ENCODE peak calls at places on chromosomes 12 and 14, in six cellular contexts. One of them, this sample, is unnamed.
A peak's percentile ranks its signal among the peaks of the same experiment; 100 is the strongest.

GRCh38 chr12:127539499-127539898 is 727.5 kb upstream of the TMEM132C start:
- DNase-seq in K562: no peak
- DNase-seq in HepG2: no peak
- DNase-seq in breast epithelium: no peak
- DNase-seq in prostate gland: no peak
- DNase-seq in suprapubic skin: no peak
- DNase-seq in this sample: no peak

GRCh38 chr12:96698965-96699364 is 208.1 kb upstream of the NEDD1 start:
- DNase-seq in HepG2: no peak
- DNase-seq in suprapubic skin: no peak
- DNase-seq in K562: no peak
- DNase-seq in prostate gland: no peak
- DNase-seq in breast epithelium: no peak
- DNase-seq in this sample: no peak

GRCh38 chr14:50635136-50635535 is 33.0 kb downstream of the SAV1 start:
- DNase-seq in K562: no peak
- DNase-seq in HepG2: no peak
- DNase-seq in breast epithelium: no peak
- DNase-seq in suprapubic skin: no peak
- DNase-seq in prostate gland: no peak
- DNase-seq in this sample: no peak

GRCh38 chr12:29744365-29744764 is 39.4 kb downstream of the TMTC1 start:
- DNase-seq in suprapubic skin: no peak
- DNase-seq in breast epithelium: no peak
- DNase-seq in prostate gland: no peak
- DNase-seq in HepG2: no peak
- DNase-seq in K562: no peak
- DNase-seq in this sample: no peak

GRCh38 chr14:98692832-98693231 is 579.2 kb downstream of the BCL11B start:
- DNase-seq in breast epithelium: no peak
- DNase-seq in K562: no peak
- DNase-seq in suprapubic skin: no peak
- DNase-seq in prostate gland: no peak
- DNase-seq in HepG2: no peak
- DNase-seq in this sample: no peak

GRCh38 chr14:96094656-96095055 is 55.5 kb downstream of the C14orf132 start:
- DNase-seq in prostate gland: no peak
- DNase-seq in breast epithelium: peak; percentile 14
- DNase-seq in suprapubic skin: no peak
- DNase-seq in HepG2: no peak
- DNase-seq in K562: no peak
- DNase-seq in this sample: no peak

GRCh38 chr12:7694556-7694955 is 1.0 kb downstream of the GDF3 start:
- DNase-seq in HepG2: no peak
- DNase-seq in prostate gland: no peak
- DNase-seq in breast epithelium: no peak
- DNase-seq in suprapubic skin: no peak
- DNase-seq in K562: no peak
- DNase-seq in this sample: no peak

GRCh38 chr12:105931104-105931503 is 207.7 kb downstream of the NUAK1 start:
- DNase-seq in HepG2: no peak
- DNase-seq in prostate gland: no peak
- DNase-seq in suprapubic skin: no peak
- DNase-seq in K562: no peak
- DNase-seq in breast epithelium: no peak
- DNase-seq in this sample: no peak

GRCh38 chr12:1517007-1517406 is 77.4 kb downstream of the FBXL14 start:
- DNase-seq in suprapubic skin: no peak
- DNase-seq in prostate gland: no peak
- DNase-seq in K562: no peak
- DNase-seq in HepG2: peak; percentile 10
- DNase-seq in breast epithelium: no peak
- DNase-seq in this sample: no peak

GRCh38 chr12:28795306-28795705 is 353.8 kb upstream of the FAR2 start:
- DNase-seq in suprapubic skin: no peak
- DNase-seq in prostate gland: no peak
- DNase-seq in K562: no peak
- DNase-seq in HepG2: no peak
- DNase-seq in breast epithelium: no peak
- DNase-seq in this sample: no peak

GRCh38 chr12:122853582-122854245 is 18.5 kb downstream of the HIP1R start:
- DNase-seq in breast epithelium: no peak
- DNase-seq in suprapubic skin: no peak
- DNase-seq in prostate gland: no peak
- DNase-seq in K562: no peak
- DNase-seq in HepG2: no peak
- DNase-seq in this sample: no peak

GRCh38 chr12:25965682-25966081 is 7.2 kb downstream of the RASSF8 start:
- DNase-seq in HepG2: no peak
- DNase-seq in prostate gland: no peak
- DNase-seq in suprapubic skin: no peak
- DNase-seq in breast epithelium: no peak
- DNase-seq in K562: no peak
- DNase-seq in this sample: no peak

GRCh38 chr14:95263527-95264231 is 56.0 kb downstream of the CLMN start:
- DNase-seq in breast epithelium: no peak
- DNase-seq in suprapubic skin: no peak
- DNase-seq in HepG2: no peak
- DNase-seq in K562: no peak
- DNase-seq in prostate gland: no peak
- DNase-seq in this sample: no peak

GRCh38 chr14:100688598-100689499 is 37.8 kb upstream of the DLK1 start:
- DNase-seq in HepG2: no peak
- DNase-seq in breast epithelium: no peak
- DNase-seq in K562: no peak
- DNase-seq in prostate gland: no peak
- DNase-seq in suprapubic skin: no peak
- DNase-seq in this sample: no peak

GRCh38 chr14:103846569-103847438 is 571 bp downstream of the PPP1R13B start:
- DNase-seq in K562: peak; percentile 43
- DNase-seq in prostate gland: no peak
- DNase-seq in HepG2: no peak
- DNase-seq in breast epithelium: no peak
- DNase-seq in suprapubic skin: peak; percentile 71
- DNase-seq in this sample: no peak

GRCh38 chr12:78698747-78699146 is 165.8 kb upstream of the SYT1 start:
- DNase-seq in suprapubic skin: no peak
- DNase-seq in HepG2: no peak
- DNase-seq in breast epithelium: no peak
- DNase-seq in K562: no peak
- DNase-seq in prostate gland: no peak
- DNase-seq in this sample: no peak

GRCh38 chr12:124440841-124441381 is 126.5 kb downstream of the NCOR2 start:
- DNase-seq in HepG2: no peak
- DNase-seq in K562: no peak
- DNase-seq in prostate gland: peak; percentile 54
- DNase-seq in breast epithelium: no peak
- DNase-seq in suprapubic skin: no peak
- DNase-seq in this sample: no peak

GRCh38 chr12:1131811-1132224 is 140.8 kb downstream of the ERC1 start:
- DNase-seq in HepG2: no peak
- DNase-seq in K562: no peak
- DNase-seq in prostate gland: peak; percentile 81
- DNase-seq in breast epithelium: peak; percentile 56
- DNase-seq in suprapubic skin: no peak
- DNase-seq in this sample: no peak

GRCh38 chr14:102075155-102075554 is 11.7 kb downstream of the HSP90AA1 start:
- DNase-seq in prostate gland: no peak
- DNase-seq in breast epithelium: no peak
- DNase-seq in HepG2: no peak
- DNase-seq in K562: no peak
- DNase-seq in suprapubic skin: no peak
- DNase-seq in this sample: no peak

GRCh38 chr12:26524862-26525465 is 308.0 kb downstream of the ITPR2 start:
- DNase-seq in prostate gland: no peak
- DNase-seq in K562: peak; percentile 28
- DNase-seq in breast epithelium: no peak
- DNase-seq in HepG2: no peak
- DNase-seq in suprapubic skin: no peak
- DNase-seq in this sample: no peak

GRCh38 chr12:6914246-6914947 is at the start of gene ENO2:
- DNase-seq in prostate gland: peak; percentile 60
- DNase-seq in HepG2: peak; percentile 44
- DNase-seq in suprapubic skin: peak; percentile 89
- DNase-seq in breast epithelium: no peak
- DNase-seq in K562: peak; percentile 44
- DNase-seq in this sample: no peak

GRCh38 chr12:1313906-1314305 is 280.5 kb downstream of the FBXL14 start:
- DNase-seq in breast epithelium: no peak
- DNase-seq in K562: no peak
- DNase-seq in prostate gland: no peak
- DNase-seq in HepG2: no peak
- DNase-seq in suprapubic skin: no peak
- DNase-seq in this sample: no peak

GRCh38 chr14:97796511-97796910 is 999.3 kb downstream of the VRK1 start:
- DNase-seq in K562: no peak
- DNase-seq in suprapubic skin: no peak
- DNase-seq in prostate gland: no peak
- DNase-seq in breast epithelium: no peak
- DNase-seq in HepG2: no peak
- DNase-seq in this sample: no peak

GRCh38 chr14:56268039-56268438 is 149.8 kb downstream of the PELI2 start:
- DNase-seq in K562: no peak
- DNase-seq in HepG2: no peak
- DNase-seq in breast epithelium: no peak
- DNase-seq in suprapubic skin: no peak
- DNase-seq in prostate gland: no peak
- DNase-seq in this sample: no peak

GRCh38 chr12:108825205-108825950 is 32.0 kb downstream of the SSH1 start:
- DNase-seq in breast epithelium: no peak
- DNase-seq in K562: no peak
- DNase-seq in suprapubic skin: no peak
- DNase-seq in HepG2: no peak
- DNase-seq in prostate gland: no peak
- DNase-seq in this sample: no peak

GRCh38 chr12:105162174-105162573 is 54.6 kb downstream of the WASHC4 start:
- DNase-seq in K562: no peak
- DNase-seq in breast epithelium: no peak
- DNase-seq in suprapubic skin: no peak
- DNase-seq in prostate gland: no peak
- DNase-seq in HepG2: no peak
- DNase-seq in this sample: no peak

DNA sequence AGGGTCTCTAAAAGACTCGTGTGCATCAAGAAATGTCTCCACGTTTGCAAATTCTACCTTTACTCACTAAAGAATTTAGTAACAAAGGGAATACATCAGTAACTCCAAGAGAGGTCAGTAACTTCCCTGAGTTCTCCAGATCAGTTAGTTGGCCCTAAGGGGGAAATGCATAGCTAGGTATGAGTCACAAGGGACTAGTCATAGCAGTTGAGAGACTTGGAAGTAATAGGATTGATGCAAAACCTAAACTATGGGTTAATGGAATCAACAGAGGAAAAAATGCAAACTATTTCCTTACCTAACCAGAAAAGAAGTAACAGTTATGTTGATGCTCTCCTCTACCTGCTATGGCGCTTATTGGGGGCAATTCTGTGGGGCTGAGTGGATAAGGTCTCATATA is 148.8 kb upstream of the GARIN6 start:
- DNase-seq in prostate gland: no peak
- DNase-seq in suprapubic skin: no peak
- DNase-seq in breast epithelium: no peak
- DNase-seq in HepG2: no peak
- DNase-seq in K562: no peak
- DNase-seq in this sample: no peak
- TF ChIP-seq POLR2AphosphoS5 in prostate gland: no peak
- TF ChIP-seq POLR2AphosphoS5 in suprapubic skin: no peak
- TF ChIP-seq POLR2AphosphoS5 in breast epithelium: no peak
- TF ChIP-seq POLR2AphosphoS5 in HepG2: no peak
- TF ChIP-seq POLR2AphosphoS5 in K562: no peak
- TF ChIP-seq POLR2AphosphoS5 in this sample: no peak

GRCh38 chr12:18946106-18946505 is 183.4 kb upstream of the PLEKHA5 start:
- DNase-seq in K562: no peak
- DNase-seq in prostate gland: no peak
- DNase-seq in suprapubic skin: no peak
- DNase-seq in HepG2: no peak
- DNase-seq in breast epithelium: no peak
- DNase-seq in this sample: no peak
- TF ChIP-seq POLR2AphosphoS5 in K562: no peak
- TF ChIP-seq POLR2AphosphoS5 in prostate gland: no peak
- TF ChIP-seq POLR2AphosphoS5 in suprapubic skin: no peak
- TF ChIP-seq POLR2AphosphoS5 in HepG2: no peak
- TF ChIP-seq POLR2AphosphoS5 in breast epithelium: no peak
- TF ChIP-seq POLR2AphosphoS5 in this sample: no peak

DNA sequence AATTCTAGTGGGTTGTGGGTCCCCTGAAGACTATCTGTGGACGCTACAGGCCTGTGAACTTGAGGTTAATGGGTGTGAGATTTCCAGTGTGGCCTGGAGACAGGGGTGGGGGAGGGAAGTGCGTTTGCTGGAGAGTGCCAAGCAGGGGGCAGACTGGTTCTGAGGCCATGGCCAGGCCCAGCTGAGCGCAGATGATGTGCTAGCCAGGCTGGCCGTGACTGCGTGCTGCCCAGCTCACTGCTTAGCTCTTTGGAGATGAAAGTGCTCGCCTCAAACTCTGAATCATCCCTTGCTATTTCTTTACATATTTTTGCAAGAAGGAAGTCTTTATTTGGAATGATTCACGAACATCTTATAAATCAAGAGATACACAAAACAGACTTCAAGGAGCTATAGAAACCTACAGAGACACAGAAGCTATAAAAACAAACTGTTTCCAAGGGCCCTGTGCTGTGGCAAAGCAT is 75.3 kb upstream of the PLEKHG3 start:
- DNase-seq in prostate gland: no peak
- DNase-seq in K562: no peak
- DNase-seq in HepG2: no peak
- DNase-seq in breast epithelium: no peak
- DNase-seq in suprapubic skin: no peak
- DNase-seq in this sample: no peak
- TF ChIP-seq POLR2AphosphoS5 in prostate gland: no peak
- TF ChIP-seq POLR2AphosphoS5 in K562: no peak
- TF ChIP-seq POLR2AphosphoS5 in HepG2: no peak
- TF ChIP-seq POLR2AphosphoS5 in breast epithelium: no peak
- TF ChIP-seq POLR2AphosphoS5 in suprapubic skin: no peak
- TF ChIP-seq POLR2AphosphoS5 in this sample: no peak

GRCh38 chr12:47808049-47808448 is 11.7 kb downstream of the HDAC7 start:
- DNase-seq in breast epithelium: no peak
- DNase-seq in K562: peak; percentile 40
- DNase-seq in suprapubic skin: peak; percentile 78
- DNase-seq in prostate gland: no peak
- DNase-seq in HepG2: no peak
- DNase-seq in this sample: no peak
- TF ChIP-seq POLR2AphosphoS5 in breast epithelium: peak; percentile 37
- TF ChIP-seq POLR2AphosphoS5 in K562: no peak
- TF ChIP-seq POLR2AphosphoS5 in suprapubic skin: no peak
- TF ChIP-seq POLR2AphosphoS5 in prostate gland: no peak
- TF ChIP-seq POLR2AphosphoS5 in HepG2: no peak
- TF ChIP-seq POLR2AphosphoS5 in this sample: no peak